ENCODE peak calls at places on chromosomes 6 and 20, in six cellular contexts. S is uterus, Y is A549, C is transverse colon, X is breast epithelium, J is K562. Z is an unnamed sample.

GRCh38 chr6:150208606-150209352 is 65.9 kb downstream of the PPP1R14C start:
- DNase-seq in C (no peak), J (no peak), Y (no peak), X (no peak), S (no peak), Z (no peak)

GRCh38 chr20:53839423-53840176 is 230.8 kb downstream of the BCAS1 start:
- DNase-seq in J (no peak), Y (no peak), S (no peak), X (peak), C (peak), Z (no peak)

GRCh38 chr6:140401666-140402255 is 1027.3 kb upstream of the CITED2 start:
- DNase-seq in S (no peak), Y (no peak), X (no peak), J (no peak), C (no peak), Z (no peak)

GRCh38 chr6:19465760-19466159 is 371.4 kb upstream of the ID4 start:
- DNase-seq in J (no peak), S (no peak), X (no peak), Y (peak), C (no peak), Z (no peak)

GRCh38 chr6:139784222-139784769 is 409.8 kb upstream of the CITED2 start:
- DNase-seq in C (no peak), Y (no peak), X (no peak), S (no peak), J (no peak), Z (no peak)

GRCh38 chr6:35635601-35636597 is 52.8 kb downstream of the FKBP5 start:
- DNase-seq in C (no peak), X (no peak), Y (no peak), J (no peak), S (no peak), Z (no peak)

GRCh38 chr6:83958250-83958685 is 75.3 kb upstream of the MRAP2 start:
- DNase-seq in J (no peak), X (no peak), S (no peak), Y (no peak), C (no peak), Z (no peak)

GRCh38 chr6:27494987-27495385 is 22.1 kb upstream of the ZNF184 start:
- DNase-seq in J (no peak), S (no peak), C (no peak), Y (no peak), X (no peak), Z (no peak)

GRCh38 chr6:43120938-43121913 is 45.1 kb downstream of the PTK7 start:
- DNase-seq in S (peak), Y (peak), J (no peak), X (peak), C (peak), Z (peak)

GRCh38 chr6:139473239-139473701 is 98.8 kb upstream of the CITED2 start:
- DNase-seq in C (no peak), X (no peak), J (no peak), S (peak), Y (no peak), Z (peak)

GRCh38 chr20:58245181-58245891 is 16.9 kb upstream of the ANKRD60 start:
- DNase-seq in Y (no peak), J (no peak), X (no peak), C (no peak), S (no peak), Z (no peak)

GRCh38 chr6:101918476-101918875 is 525.0 kb downstream of the GRIK2 start:
- DNase-seq in C (no peak), S (no peak), X (no peak), J (no peak), Y (no peak), Z (no peak)

GRCh38 chr6:37477656-37478435 is 21.8 kb downstream of the CCDC167 start:
- DNase-seq in C (no peak), S (no peak), J (no peak), Y (no peak), X (no peak), Z (no peak)

GRCh38 chr20:22180244-22180643 is 404.1 kb downstream of the FOXA2 start:
- DNase-seq in Y (peak), X (no peak), S (no peak), C (no peak), J (peak), Z (no peak)

DNA sequence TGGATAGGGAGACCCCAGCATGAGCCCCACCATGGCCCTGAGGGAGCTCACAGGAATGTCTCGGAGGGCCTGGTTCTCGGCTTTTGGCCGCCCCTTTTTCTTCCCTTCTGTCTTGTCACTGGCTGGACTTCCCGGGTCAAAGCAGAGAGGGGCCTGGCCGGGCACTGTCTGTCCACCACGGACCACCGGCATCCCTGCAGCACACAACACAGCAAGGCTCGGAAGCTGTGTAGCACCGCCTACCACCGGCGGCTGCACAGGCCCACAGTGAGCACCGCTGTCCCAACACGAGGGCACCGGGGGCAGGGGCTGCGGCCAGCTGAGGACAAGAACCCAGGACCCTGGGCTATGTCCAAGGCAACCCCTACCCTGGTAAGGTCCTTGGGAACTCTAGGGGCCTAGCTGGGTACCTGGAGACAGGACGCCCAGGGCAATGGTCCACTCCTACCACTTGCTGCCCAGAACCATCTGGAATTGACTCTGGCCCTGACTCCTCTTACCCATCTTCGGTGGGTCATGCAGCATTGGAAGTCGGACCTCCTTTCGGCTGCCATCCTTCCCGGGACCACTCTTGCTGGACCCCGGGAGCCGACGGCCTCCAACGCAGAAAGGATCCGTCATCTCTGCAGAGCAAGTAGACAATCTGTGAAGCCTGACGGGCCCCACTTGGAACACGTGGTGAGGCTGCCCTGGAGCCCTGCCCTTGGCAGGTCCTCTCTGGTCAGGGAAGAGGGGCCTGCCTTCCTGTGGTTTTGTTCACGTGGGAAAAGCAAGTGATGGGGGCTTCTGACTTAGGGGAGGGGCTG is 2.2 kb downstream of the ZNF512B start:
- DNase-seq in S (peak), Y (no peak), J (no peak), X (no peak), C (peak), Z (no peak)
- TF ChIP-seq POLR2A in S (no peak), Y (no peak), J (no peak), X (no peak), C (no peak), Z (no peak)

DNA sequence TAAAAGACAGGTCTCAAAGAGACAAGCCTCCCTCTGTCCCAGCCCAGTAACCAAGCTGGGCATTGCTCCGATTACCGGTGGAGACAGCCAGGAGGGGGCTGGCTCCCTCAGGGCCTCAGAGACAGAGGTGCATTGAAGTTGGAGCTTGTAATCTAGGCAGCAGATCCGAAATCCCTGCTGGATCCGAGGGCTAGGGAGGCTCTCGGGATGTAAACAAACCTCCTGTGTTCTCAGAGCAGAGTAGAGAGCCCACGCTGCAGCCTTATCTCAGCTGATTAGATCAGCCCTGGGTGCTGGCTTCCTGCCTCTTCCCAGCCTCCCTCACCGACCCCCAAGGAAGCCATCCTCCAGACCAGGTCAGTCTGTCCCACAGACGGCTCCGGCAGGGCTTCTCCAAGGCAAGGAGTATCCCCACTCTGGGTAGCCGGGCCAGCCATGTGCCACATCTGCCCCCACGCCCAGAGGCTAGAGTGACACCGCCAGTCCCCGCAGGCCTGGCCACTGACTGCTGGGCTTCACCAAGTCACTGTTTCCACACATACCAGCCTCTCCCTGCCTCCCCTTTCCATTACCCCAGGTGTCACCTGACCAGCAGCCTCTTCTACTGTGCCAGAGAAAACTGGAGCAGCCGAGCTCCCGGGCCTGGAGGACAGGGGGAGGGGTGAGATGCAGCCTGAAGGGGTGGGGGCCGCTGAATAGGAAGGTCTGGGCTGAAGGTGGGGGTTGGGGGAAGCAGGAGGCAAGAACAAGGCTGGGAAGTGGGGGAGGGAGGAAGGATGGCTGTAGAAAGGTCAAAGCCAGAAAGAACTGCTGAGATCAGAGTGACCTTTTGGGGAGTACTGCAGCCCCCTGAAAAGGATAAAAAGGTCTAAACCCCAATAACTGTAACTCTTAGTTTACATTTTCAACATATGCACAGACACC is 6.0 kb downstream of the SDC4 start:
- DNase-seq in C (peak), X (peak), S (peak), Y (no peak), J (peak), Z (no peak)
- TF ChIP-seq POLR2A in C (peak), X (peak), S (no peak), Y (no peak), J (no peak), Z (no peak)

GRCh38 chr6:30618270-30618787 is 689 bp downstream of the MRPS18B start:
- DNase-seq in J (no peak), Y (no peak), C (peak), S (no peak), X (no peak), Z (no peak)

GRCh38 chr6:30619561-30619960 is 1.9 kb downstream of the MRPS18B start:
- DNase-seq in S (no peak), J (no peak), C (no peak), Y (no peak), X (no peak), Z (no peak)

GRCh38 chr6:30615958-30616810 is 859 bp downstream of the PPP1R10 start:
- DNase-seq in C (no peak), X (peak), S (no peak), Y (peak), J (peak), Z (no peak)

GRCh38 chr6:30616811-30617564 is at the start of gene PPP1R10:
- DNase-seq in X (peak), C (peak), Y (peak), J (peak), S (peak), Z (peak)

DNA sequence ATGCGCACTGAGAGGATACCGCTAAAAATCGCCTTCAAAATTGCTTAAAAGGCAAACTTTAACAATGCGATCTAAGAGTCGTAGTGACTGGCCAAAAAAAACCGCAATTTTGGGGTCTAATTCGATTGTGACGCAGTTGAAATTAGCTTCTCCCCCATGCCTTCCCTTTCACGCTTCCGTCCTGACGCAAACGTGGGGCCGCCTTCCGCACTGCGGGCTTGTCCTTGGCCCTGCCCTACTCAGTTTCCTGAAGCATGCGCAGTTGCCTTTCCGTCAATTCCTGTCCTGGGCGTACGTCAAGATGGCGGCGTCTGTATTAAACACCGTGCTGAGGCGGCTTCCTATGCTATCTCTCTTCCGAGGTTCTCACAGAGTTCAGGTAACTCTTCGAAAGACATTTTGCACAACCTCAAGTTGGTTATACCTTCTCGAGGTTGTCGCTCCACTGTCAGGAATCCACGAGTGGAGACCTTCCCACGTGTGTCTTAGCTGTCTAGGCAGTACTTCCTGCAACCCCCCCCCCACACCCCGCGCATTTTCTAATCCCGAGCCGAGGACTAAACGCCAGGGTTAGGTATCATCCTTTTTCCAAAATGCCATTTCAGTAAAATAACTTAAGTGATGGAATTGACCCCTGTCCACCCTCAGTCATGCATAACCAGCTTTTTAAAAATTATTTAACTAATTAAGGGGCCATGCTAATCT is at the start of gene MRPS18B:
- DNase-seq in Y (peak), X (peak), S (peak), J (peak), C (peak), Z (peak)
- TF ChIP-seq POLR2A in Y (peak), X (peak), S (peak), J (no peak), C (peak), Z (peak)

DNA sequence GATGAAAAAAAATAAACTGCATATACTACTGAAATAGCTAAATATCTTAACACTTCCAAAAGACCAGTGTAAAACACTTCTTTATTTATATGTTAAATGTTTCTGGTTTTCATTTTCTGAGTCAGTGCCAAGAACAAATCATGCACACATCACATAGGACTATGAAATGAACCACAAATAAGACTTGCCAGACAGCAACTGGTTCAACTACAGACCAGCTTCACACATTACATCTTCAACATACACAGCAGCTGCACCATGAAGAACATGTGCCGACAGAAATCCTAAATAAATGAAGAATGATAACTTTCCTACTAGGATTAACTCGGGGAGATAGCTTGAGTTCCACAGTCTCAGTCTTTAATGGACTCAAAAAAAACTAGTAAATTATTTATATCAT is 168.3 kb upstream of the STXBP5 start:
- DNase-seq in J (no peak), Y (no peak), S (no peak), C (no peak), X (no peak), Z (no peak)
- TF ChIP-seq POLR2A in J (no peak), Y (no peak), S (no peak), C (no peak), X (no peak), Z (no peak)

GRCh38 chr6:136761227-136761922 is 30.9 kb downstream of the MAP3K5 start:
- DNase-seq in C (no peak), Y (no peak), J (no peak), X (peak), S (peak), Z (no peak)
- TF ChIP-seq POLR2A in C (no peak), Y (no peak), J (no peak), X (no peak), S (no peak), Z (no peak)

GRCh38 chr20:50308513-50309279 is 118.1 kb downstream of the CEBPB start:
- DNase-seq in C (peak), J (peak), S (peak), Y (peak), X (peak), Z (peak)
- TF ChIP-seq POLR2A in C (no peak), J (no peak), S (peak), Y (peak), X (peak), Z (peak)

DNA sequence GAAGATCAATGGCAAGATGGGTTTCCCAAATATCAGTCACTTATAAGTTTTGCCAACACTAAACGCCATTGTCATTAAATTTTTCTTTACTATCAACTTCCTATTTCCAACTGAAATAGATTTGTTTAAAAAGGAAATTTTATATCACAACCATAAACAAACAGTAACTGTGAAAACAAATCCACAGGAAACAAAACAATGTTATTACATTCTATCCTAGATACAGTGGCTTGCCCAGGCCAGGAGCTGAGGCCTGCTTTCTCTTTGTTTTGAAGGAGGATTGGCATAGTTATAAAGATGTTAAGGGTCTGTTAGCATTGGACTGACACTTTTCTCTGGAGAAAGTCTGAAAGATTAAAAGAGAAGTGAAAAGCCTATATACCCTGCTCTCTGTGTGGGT is 24.9 kb downstream of the PPP1R16B start:
- DNase-seq in C (no peak), X (no peak), Y (no peak), J (no peak), S (no peak), Z (no peak)
- TF ChIP-seq POLR2A in C (no peak), X (no peak), Y (no peak), J (no peak), S (no peak), Z (no peak)

GRCh38 chr6:2999005-2999620 is 581 bp upstream of the NQO2 start:
- DNase-seq in X (peak), Y (peak), S (no peak), C (peak), J (no peak), Z (peak)
- TF ChIP-seq POLR2A in X (no peak), Y (peak), S (no peak), C (no peak), J (no peak), Z (no peak)

DNA sequence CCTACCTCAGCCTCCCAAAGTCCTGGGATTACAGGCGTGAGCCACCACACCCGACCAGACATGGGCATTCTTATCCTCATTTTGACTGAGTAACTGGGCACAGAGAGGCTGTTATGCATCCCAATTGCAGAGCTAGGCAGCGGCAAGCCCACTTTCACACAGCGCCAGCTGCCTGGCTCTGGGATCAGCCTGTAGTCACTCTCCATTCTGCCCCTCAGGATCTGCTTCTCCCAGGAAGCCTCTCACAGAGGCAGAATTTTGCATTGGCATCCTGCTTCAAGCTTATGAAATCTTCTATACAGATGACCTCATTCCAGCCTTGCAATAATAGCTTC is 37.0 kb upstream of the IER3 start:
- DNase-seq in S (no peak), X (no peak), J (no peak), Y (no peak), C (no peak), Z (no peak)
- TF ChIP-seq POLR2A in S (no peak), X (no peak), J (no peak), Y (no peak), C (no peak), Z (no peak)

DNA sequence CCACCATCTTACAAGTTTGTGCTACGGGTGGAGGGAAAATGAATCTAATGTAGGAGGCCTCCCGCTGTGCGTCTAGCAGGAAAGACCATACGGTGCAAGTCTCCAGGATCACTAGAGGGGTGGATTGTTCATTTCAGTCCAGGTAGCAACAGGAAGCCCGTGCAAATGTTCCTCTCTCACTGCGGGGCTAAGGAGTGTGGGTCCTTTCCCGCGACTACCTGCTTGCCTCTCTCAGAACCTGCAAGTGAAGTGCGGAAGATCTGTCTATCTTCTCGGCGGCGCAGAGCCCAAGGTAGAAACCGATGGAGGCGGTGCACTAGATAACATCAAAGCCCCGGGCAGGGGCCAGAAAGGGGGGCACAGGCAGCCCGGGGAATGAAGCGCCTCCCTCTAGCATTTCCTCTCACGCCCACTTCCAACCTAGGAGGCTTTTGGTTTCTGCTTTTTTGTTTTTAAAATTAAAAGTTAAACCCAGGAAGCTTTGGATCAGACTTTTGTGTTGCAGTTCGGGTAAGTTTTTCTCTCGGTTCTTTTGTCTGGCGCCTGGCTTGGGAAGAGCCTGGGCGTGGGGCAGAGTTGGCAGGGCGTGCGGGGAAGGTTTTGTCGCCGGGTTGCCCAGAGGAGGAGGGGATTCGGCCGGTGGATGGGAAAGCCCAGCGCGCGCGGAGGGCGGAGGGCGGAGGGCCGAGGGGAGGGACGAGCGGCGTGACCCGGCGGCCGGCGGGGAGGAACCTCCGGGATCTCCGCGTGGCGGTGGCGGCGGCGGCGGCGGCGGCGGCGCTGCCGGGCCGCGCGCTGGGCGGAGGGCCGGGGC is 3.5 kb upstream of the HIVEP1 start:
- DNase-seq in X (peak), S (peak), C (peak), J (peak), Y (peak), Z (peak)
- TF ChIP-seq POLR2A in X (peak), S (no peak), C (peak), J (peak), Y (no peak), Z (peak)

Z was measured in H54.